ENCODE peak calls at places on chromosomes 13 and 19, in nine cellular contexts. U is astrocyte; I is Peyer's patch; G is thoracic aorta; L is colonic mucosa; R is CD4-positive, alpha-beta T cell; O is heart left ventricle; P is PC-9; K is endodermal cell. V is an unnamed sample.

GRCh38 chr13:101942535-101943157 is 459.2 kb downstream of the FGF14 start:
- DNase-seq in U (no peak), I (no peak), G (no peak), L (no peak), R (no peak), O (no peak), P (peak), K (no peak), V (no peak)

GRCh38 chr13:92963029-92963428 is 263.6 kb upstream of the GPC6 start:
- DNase-seq in U (peak), I (no peak), G (no peak), L (no peak), R (no peak), O (no peak), P (no peak), K (no peak), V (no peak)

GRCh38 chr13:103952183-103952582 is 886.0 kb upstream of the SLC10A2 start:
- DNase-seq in U (no peak), I (no peak), G (no peak), L (no peak), R (no peak), O (no peak), P (no peak), K (no peak), V (no peak)

GRCh38 chr13:34943675-34944634 is 1.9 kb downstream of the NBEA start:
- DNase-seq in U (no peak), I (no peak), G (no peak), L (no peak), R (no peak), O (no peak), P (no peak), K (no peak), V (no peak)

GRCh38 chr13:94780421-94780820 is 68.1 kb upstream of the SOX21 start:
- DNase-seq in U (no peak), I (no peak), G (no peak), L (no peak), R (no peak), O (no peak), P (no peak), K (no peak), V (no peak)

GRCh38 chr13:98365291-98365690 is 188.2 kb upstream of the RNF113B start:
- DNase-seq in U (no peak), I (no peak), G (no peak), L (no peak), R (no peak), O (no peak), P (peak), K (no peak), V (no peak)

GRCh38 chr19:10431254-10431942 is 11.1 kb downstream of the PDE4A start:
- DNase-seq in U (no peak), I (no peak), G (no peak), L (peak), R (no peak), O (no peak), P (no peak), K (peak), V (no peak)

GRCh38 chr13:20064128-20064527 is 96.7 kb downstream of the GJA3 start:
- DNase-seq in U (peak), I (no peak), G (no peak), L (no peak), R (no peak), O (no peak), P (no peak), K (no peak), V (peak)

GRCh38 chr13:33150146-33150545 is 133.9 kb downstream of the KL start:
- DNase-seq in U (no peak), I (no peak), G (no peak), L (no peak), R (no peak), O (no peak), P (no peak), K (no peak), V (no peak)

GRCh38 chr13:47166341-47166740 is 269.5 kb upstream of the HTR2A start:
- DNase-seq in U (no peak), I (no peak), G (no peak), L (no peak), R (no peak), O (no peak), P (no peak), K (no peak), V (no peak)

GRCh38 chr19:7744199-7744786 is 3.0 kb downstream of the CD209 start:
- DNase-seq in U (no peak), I (no peak), G (no peak), L (no peak), R (no peak), O (no peak), P (peak), K (no peak), V (no peak)

GRCh38 chr13:36778083-36778671 is 40.8 kb upstream of the RFXAP start:
- DNase-seq in U (peak), I (no peak), G (no peak), L (no peak), R (no peak), O (no peak), P (no peak), K (peak), V (peak)

GRCh38 chr13:30142502-30143211 is 164.7 kb downstream of the KATNAL1 start:
- DNase-seq in U (peak), I (no peak), G (no peak), L (no peak), R (no peak), O (no peak), P (peak), K (peak), V (peak)

GRCh38 chr13:66069570-66069969 is 1160.6 kb downstream of the PCDH9 start:
- DNase-seq in U (peak), I (no peak), G (no peak), L (no peak), R (no peak), O (no peak), P (no peak), K (no peak), V (no peak)

GRCh38 chr13:49082653-49083536 is 107.2 kb downstream of the FNDC3A start:
- DNase-seq in U (peak), I (no peak), G (no peak), L (no peak), R (no peak), O (no peak), P (no peak), K (no peak), V (peak)

GRCh38 chr19:31448221-31448657 is 99.0 kb upstream of the TSHZ3 start:
- DNase-seq in U (peak), I (peak), G (no peak), L (peak), R (no peak), O (peak), P (no peak), K (no peak), V (peak)

GRCh38 chr13:105329359-105329758 is 1206.1 kb downstream of the EFNB2 start:
- DNase-seq in U (peak), I (no peak), G (no peak), L (no peak), R (no peak), O (no peak), P (no peak), K (no peak), V (no peak)

GRCh38 chr19:6412111-6412999 is 12.3 kb downstream of the KHSRP start:
- DNase-seq in U (no peak), I (peak), G (no peak), L (peak), R (peak), O (no peak), P (no peak), K (peak), V (no peak)

GRCh38 chr13:70960841-70961443 is 852.7 kb upstream of the KLHL1 start:
- DNase-seq in U (peak), I (no peak), G (no peak), L (no peak), R (no peak), O (no peak), P (no peak), K (no peak), V (peak)

GRCh38 chr19:30799854-30800755 is 427.9 kb downstream of the ZNF536 start:
- DNase-seq in U (no peak), I (no peak), G (no peak), L (peak), R (no peak), O (peak), P (no peak), K (peak), V (no peak)

GRCh38 chr13:79741006-79741405 is 260.1 kb downstream of the NDFIP2 start:
- DNase-seq in U (peak), I (no peak), G (no peak), L (no peak), R (no peak), O (no peak), P (no peak), K (no peak), V (peak)

GRCh38 chr19:54173951-54174817 is 1.2 kb upstream of the TMC4 start:
- DNase-seq in U (no peak), I (peak), G (no peak), L (no peak), R (no peak), O (no peak), P (no peak), K (no peak), V (no peak)

GRCh38 chr19:35511337-35511736 is 2.1 kb downstream of the DMKN start:
- DNase-seq in U (no peak), I (no peak), G (no peak), L (no peak), R (no peak), O (no peak), P (no peak), K (no peak), V (no peak)

GRCh38 chr19:1244693-1245451 is 3.3 kb downstream of the ATP5F1D start:
- DNase-seq in U (no peak), I (peak), G (no peak), L (peak), R (no peak), O (peak), P (no peak), K (no peak), V (no peak)

GRCh38 chr13:91165758-91166157 is 181.7 kb upstream of the MIR17HG start:
- DNase-seq in U (no peak), I (no peak), G (no peak), L (no peak), R (no peak), O (no peak), P (no peak), K (no peak), V (no peak)

GRCh38 chr13:41075034-41075433 is 13.7 kb downstream of the WBP4 start:
- DNase-seq in U (no peak), I (no peak), G (no peak), L (no peak), R (peak), O (no peak), P (no peak), K (no peak), V (no peak)

GRCh38 chr19:1169921-1170885 is 3.9 kb downstream of the SBNO2 start:
- DNase-seq in U (peak), I (peak), G (no peak), L (no peak), R (no peak), O (peak), P (peak), K (no peak), V (peak)

GRCh38 chr13:32883501-32883900 is 132.7 kb upstream of the KL start:
- DNase-seq in U (peak), I (no peak), G (no peak), L (no peak), R (no peak), O (no peak), P (no peak), K (no peak), V (peak)

GRCh38 chr19:43798546-43799409 is 3.5 kb downstream of the LYPD5 start:
- DNase-seq in U (no peak), I (peak), G (no peak), L (peak), R (peak), O (no peak), P (peak), K (peak), V (no peak)

GRCh38 chr19:33022472-33023116 is 42.1 kb downstream of the RHPN2 start:
- DNase-seq in U (no peak), I (no peak), G (no peak), L (no peak), R (no peak), O (no peak), P (peak), K (peak), V (no peak)

DNA sequence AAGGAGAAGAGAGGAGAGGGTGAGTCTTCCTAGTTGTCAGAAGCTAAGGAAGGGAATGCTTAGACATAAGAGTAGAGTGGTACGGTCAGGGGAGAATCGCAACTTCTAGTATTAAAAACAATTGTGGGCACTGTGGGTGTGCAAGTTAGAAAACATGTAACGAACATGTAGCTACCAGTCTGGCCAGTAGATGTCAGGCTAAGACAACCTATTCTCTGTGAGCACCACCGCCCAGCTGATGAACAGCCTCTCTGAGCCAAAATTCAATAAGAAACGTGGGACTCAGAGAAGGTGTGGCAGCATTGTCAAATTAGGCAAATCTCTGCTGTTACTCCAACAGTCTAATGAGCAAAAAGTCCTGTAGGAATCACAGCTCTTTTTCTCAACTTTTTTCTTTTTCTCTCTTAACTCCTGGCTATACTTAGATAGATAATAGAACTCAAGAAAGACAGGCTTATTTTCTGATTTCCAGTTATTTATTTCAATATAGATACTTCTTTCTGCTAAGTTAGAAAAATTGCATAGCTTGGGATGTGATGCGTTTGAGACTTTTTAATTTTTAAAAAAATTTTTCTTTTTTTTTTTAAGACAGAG is 186.2 kb downstream of the USP12 start:
- DNase-seq in U (peak), I (peak), G (peak), L (peak), R (peak), O (peak), P (peak), K (peak), V (peak)
- TF ChIP-seq CTCF in U (peak), I (peak), G (peak), L (peak), R (peak), O (peak), P (peak), K (peak), V (peak)

GRCh38 chr13:42271337-42272114 is 426 bp upstream of the AKAP11 start:
- DNase-seq in U (peak), I (peak), G (peak), L (peak), R (peak), O (peak), P (peak), K (peak), V (peak)

GRCh38 chr13:42270160-42270856 is 1.6 kb upstream of the AKAP11 start:
- DNase-seq in U (no peak), I (no peak), G (no peak), L (no peak), R (no peak), O (no peak), P (no peak), K (no peak), V (no peak)

GRCh38 chr13:42272776-42273175 is 824 bp downstream of the AKAP11 start:
- DNase-seq in U (no peak), I (no peak), G (no peak), L (no peak), R (no peak), O (no peak), P (no peak), K (no peak), V (no peak)

GRCh38 chr13:42270857-42271215 is 1.1 kb upstream of the AKAP11 start:
- DNase-seq in U (no peak), I (no peak), G (no peak), L (no peak), R (no peak), O (no peak), P (no peak), K (no peak), V (no peak)

GRCh38 chr13:42272115-42272756 is at the start of gene AKAP11:
- DNase-seq in U (peak), I (no peak), G (no peak), L (peak), R (peak), O (no peak), P (no peak), K (no peak), V (no peak)
- TF ChIP-seq CTCF in U (no peak), I (no peak), G (no peak), L (no peak), R (no peak), O (no peak), P (no peak), K (no peak), V (peak)

DNA sequence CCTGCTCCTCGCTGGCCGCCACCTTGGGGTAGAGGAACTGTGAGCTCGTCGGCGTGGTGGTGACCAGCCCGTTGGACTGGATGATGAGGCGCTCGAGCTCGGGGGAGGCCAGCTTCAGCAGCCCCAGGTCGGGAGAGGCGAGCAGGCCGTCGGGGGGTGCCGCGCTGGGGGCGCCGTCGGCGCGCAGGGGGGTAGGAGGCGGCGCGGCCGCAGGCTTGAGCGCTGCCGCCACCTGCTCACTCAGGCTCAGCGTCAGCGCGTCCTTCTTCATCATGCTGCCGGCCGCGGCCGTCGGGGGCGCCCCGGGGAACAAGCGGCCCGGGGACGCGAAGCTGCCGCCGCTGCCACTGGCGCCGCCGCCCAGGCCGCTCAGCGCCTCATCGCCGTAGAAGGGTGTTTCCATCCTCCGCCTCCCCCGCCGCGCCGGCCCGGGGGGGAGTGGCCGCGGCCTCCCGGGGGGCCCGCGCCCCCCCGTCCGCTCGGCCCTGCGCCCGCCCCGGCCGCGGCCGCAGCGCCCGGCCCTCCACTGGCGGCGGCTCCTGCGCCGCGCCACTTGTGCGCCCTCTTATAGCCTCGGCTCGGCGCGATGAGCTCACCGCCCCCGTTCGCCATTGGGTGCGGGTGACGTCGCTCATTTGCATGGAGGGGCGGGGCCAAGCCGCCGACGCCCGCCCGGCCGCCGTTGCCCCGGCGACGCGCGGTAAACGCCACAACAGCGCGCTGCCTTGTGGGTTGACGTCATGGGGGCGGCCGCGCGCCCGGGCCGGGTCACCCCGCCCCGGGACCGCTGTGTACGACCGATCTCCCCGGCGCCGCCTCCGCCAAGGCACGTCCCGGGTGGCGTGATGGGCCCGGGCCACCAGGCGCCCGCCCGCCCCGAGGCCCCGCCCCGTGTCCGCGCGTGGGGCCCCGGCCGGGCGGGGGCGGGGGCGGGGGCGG is at the start of gene JUND:
- DNase-seq in U (peak), I (peak), G (peak), L (peak), R (peak), O (peak), P (peak), K (peak), V (peak)
- TF ChIP-seq CTCF in U (no peak), I (peak), G (no peak), L (no peak), R (no peak), O (no peak), P (no peak), K (peak), V (peak)

GRCh38 chr19:3547767-3548282 is 8.9 kb downstream of the TEKTIP1 start:
- DNase-seq in U (no peak), I (no peak), G (no peak), L (no peak), R (no peak), O (no peak), P (no peak), K (no peak), V (no peak)
- TF ChIP-seq CTCF in U (no peak), I (no peak), G (no peak), L (no peak), R (peak), O (peak), P (peak), K (no peak), V (peak)

GRCh38 chr19:50794778-50795664 is 4.8 kb downstream of the ACP4 start:
- DNase-seq in U (no peak), I (no peak), G (no peak), L (no peak), R (no peak), O (no peak), P (no peak), K (peak), V (no peak)
- TF ChIP-seq CTCF in U (no peak), I (no peak), G (no peak), L (no peak), R (no peak), O (no peak), P (peak), K (peak), V (peak)

GRCh38 chr19:8832132-8833021 is at the start of the genes MBD3L1 and ZNF558:
- DNase-seq in U (peak), I (peak), G (peak), L (peak), R (peak), O (peak), P (peak), K (peak), V (peak)
- TF ChIP-seq CTCF in U (no peak), I (no peak), G (no peak), L (no peak), R (peak), O (peak), P (no peak), K (no peak), V (peak)

V was measured in HFFc6.